ENCODE peak calls at places on chromosomes 5 and 9, in six cellular contexts. E is stimulated activated CD4-positive, alpha-beta T cell treated with anti-CD3 and anti-CD28 coated beads, Interleukin-12 subunit alpha, Interleukin-12 subunit beta, amount 100 ng/mL, for 4 hours; F is activated CD8-positive, alpha-beta T cell treated with anti-CD3 and anti-CD28 coated beads, Interleukin-2, amount 10 ng/mL, durations not matched to agents 7 days and 5 days; O is hypothalamus; M is ELF-1; J is cardiac muscle cell. C is an unnamed sample.
A peak's percentile ranks its signal among the peaks of the same experiment; 100 is the strongest.

GRCh38 chr5:143707797-143708196 is 104.2 kb upstream of the HMHB1 start:
- DNase-seq in E (no peak), F (no peak), O (no peak), M (no peak), J (no peak), C (no peak)

GRCh38 chr9:125822902-125823301 is 75.7 kb downstream of the PBX3 start:
- DNase-seq in E (no peak), F (no peak), O (no peak), M (no peak), J (no peak), C (no peak)

GRCh38 chr5:102583663-102584062 is 84.9 kb upstream of the SLCO6A1 start:
- DNase-seq in E (no peak), F (no peak), O (no peak), M (no peak), J (peak; percentile 20), C (no peak)

GRCh38 chr9:18905033-18905882 is 127.8 kb downstream of the SAXO1 start:
- DNase-seq in E (no peak), F (no peak), O (no peak), M (no peak), J (no peak), C (no peak)

GRCh38 chr9:115524467-115525059 is 406.6 kb upstream of the TNC start:
- DNase-seq in E (no peak), F (peak; percentile 30), O (no peak), M (peak; percentile 74), J (peak; percentile 83), C (peak; percentile 0)

GRCh38 chr9:35484406-35484805 is 5.5 kb upstream of the RUSC2 start:
- DNase-seq in E (no peak), F (no peak), O (no peak), M (no peak), J (no peak), C (no peak)

GRCh38 chr5:29950416-29951145 is 1242.9 kb upstream of the CDH6 start:
- DNase-seq in E (no peak), F (no peak), O (no peak), M (no peak), J (no peak), C (no peak)

GRCh38 chr5:51202161-51202560 is 181.1 kb upstream of the ISL1 start:
- DNase-seq in E (no peak), F (no peak), O (no peak), M (no peak), J (no peak), C (no peak)

GRCh38 chr5:17898766-17899165 is 264.5 kb downstream of the TAF11L14 start:
- DNase-seq in E (no peak), F (no peak), O (no peak), M (no peak), J (no peak), C (no peak)

GRCh38 chr9:5866276-5866675 is 24.4 kb upstream of the MLANA start:
- DNase-seq in E (no peak), F (no peak), O (no peak), M (no peak), J (no peak), C (no peak)

GRCh38 chr5:91207248-91207647 is 175.9 kb downstream of the ARRDC3 start:
- DNase-seq in E (no peak), F (no peak), O (no peak), M (no peak), J (no peak), C (no peak)

GRCh38 chr9:112341741-112342140 is 8.3 kb upstream of the PTBP3 start:
- DNase-seq in E (no peak), F (no peak), O (no peak), M (peak; percentile 53), J (no peak), C (no peak)

GRCh38 chr5:117204926-117205869 is 630.6 kb upstream of the SEMA6A start:
- DNase-seq in E (no peak), F (no peak), O (no peak), M (no peak), J (no peak), C (no peak)

GRCh38 chr5:106202035-106202434 is 1468.7 kb downstream of the EFNA5 start:
- DNase-seq in E (no peak), F (no peak), O (no peak), M (no peak), J (no peak), C (no peak)

GRCh38 chr9:92738661-92739081 is 26.0 kb downstream of the BICD2 start:
- DNase-seq in E (no peak), F (no peak), O (no peak), M (peak; percentile 93), J (no peak), C (no peak)

GRCh38 chr5:56632199-56632598 is 183.2 kb upstream of the MAP3K1 start:
- DNase-seq in E (no peak), F (no peak), O (no peak), M (no peak), J (no peak), C (no peak)

GRCh38 chr9:80134487-80134886 is 562.7 kb downstream of the TLE4 start:
- DNase-seq in E (no peak), F (no peak), O (no peak), M (no peak), J (no peak), C (no peak)

GRCh38 chr9:131402738-131403492 is 9.0 kb downstream of the PRRC2B start:
- DNase-seq in E (no peak), F (no peak), O (peak; percentile 66), M (peak; percentile 86), J (no peak), C (no peak)

GRCh38 chr5:179318193-179318955 is 26.9 kb downstream of the ADAMTS2 start:
- DNase-seq in E (no peak), F (no peak), O (no peak), M (no peak), J (no peak), C (no peak)

GRCh38 chr9:15349892-15350761 is 43.1 kb upstream of the TTC39B start:
- DNase-seq in E (peak; percentile 9), F (no peak), O (no peak), M (no peak), J (no peak), C (no peak)

GRCh38 chr5:9091896-9092662 is 453.8 kb downstream of the SEMA5A start:
- DNase-seq in E (no peak), F (no peak), O (no peak), M (no peak), J (no peak), C (no peak)

GRCh38 chr5:101942321-101942882 is 353.7 kb downstream of the SLCO4C1 start:
- DNase-seq in E (no peak), F (peak; percentile 25), O (no peak), M (peak; percentile 70), J (peak; percentile 55), C (no peak)